ENCODE peak calls at places on chromosomes 3 and 15, in ten cellular contexts. One of them, this sample, is unnamed.

GRCh38 chr3:115903843-115904242 is 280.5 kb downstream of the GAP43 start:
- DNase-seq in neural crest cell: no peak
- DNase-seq in HCT116: no peak
- DNase-seq in AG10803: no peak
- DNase-seq in H9: no peak
- DNase-seq in GM12865: no peak
- DNase-seq in mesothelial cell of epicardium: no peak
- DNase-seq in AG04449: no peak
- DNase-seq in ovary: no peak
- DNase-seq in stomach: no peak
- DNase-seq in this sample: no peak

GRCh38 chr15:85849946-85850345 is 55.2 kb upstream of the KLHL25 start:
- DNase-seq in neural crest cell: no peak
- DNase-seq in HCT116: no peak
- DNase-seq in AG10803: no peak
- DNase-seq in H9: no peak
- DNase-seq in GM12865: no peak
- DNase-seq in mesothelial cell of epicardium: no peak
- DNase-seq in AG04449: no peak
- DNase-seq in ovary: no peak
- DNase-seq in stomach: no peak
- DNase-seq in this sample: no peak

GRCh38 chr3:46482632-46483311 is 15.0 kb upstream of the RTP3 start:
- DNase-seq in neural crest cell: no peak
- DNase-seq in HCT116: no peak
- DNase-seq in AG10803: peak
- DNase-seq in H9: no peak
- DNase-seq in GM12865: no peak
- DNase-seq in mesothelial cell of epicardium: no peak
- DNase-seq in AG04449: no peak
- DNase-seq in ovary: no peak
- DNase-seq in stomach: no peak
- DNase-seq in this sample: peak

GRCh38 chr3:78115983-78116382 is 1076.1 kb downstream of the ROBO2 start:
- DNase-seq in neural crest cell: no peak
- DNase-seq in HCT116: no peak
- DNase-seq in AG10803: no peak
- DNase-seq in H9: no peak
- DNase-seq in GM12865: no peak
- DNase-seq in mesothelial cell of epicardium: no peak
- DNase-seq in AG04449: no peak
- DNase-seq in ovary: no peak
- DNase-seq in stomach: no peak
- DNase-seq in this sample: no peak

GRCh38 chr15:90029024-90029423 is 27.9 kb downstream of the ZNF710 start:
- DNase-seq in neural crest cell: no peak
- DNase-seq in HCT116: no peak
- DNase-seq in AG10803: no peak
- DNase-seq in H9: no peak
- DNase-seq in GM12865: no peak
- DNase-seq in mesothelial cell of epicardium: no peak
- DNase-seq in AG04449: no peak
- DNase-seq in ovary: no peak
- DNase-seq in stomach: peak
- DNase-seq in this sample: no peak

GRCh38 chr15:66240240-66240842 is 13.2 kb downstream of the MEGF11 start:
- DNase-seq in neural crest cell: no peak
- DNase-seq in HCT116: no peak
- DNase-seq in AG10803: no peak
- DNase-seq in H9: no peak
- DNase-seq in GM12865: no peak
- DNase-seq in mesothelial cell of epicardium: no peak
- DNase-seq in AG04449: no peak
- DNase-seq in ovary: no peak
- DNase-seq in stomach: no peak
- DNase-seq in this sample: no peak

GRCh38 chr15:74040115-74040850 is 42.1 kb downstream of the GOLGA6A start:
- DNase-seq in neural crest cell: no peak
- DNase-seq in HCT116: no peak
- DNase-seq in AG10803: peak
- DNase-seq in H9: peak
- DNase-seq in GM12865: no peak
- DNase-seq in mesothelial cell of epicardium: no peak
- DNase-seq in AG04449: peak
- DNase-seq in ovary: no peak
- DNase-seq in stomach: no peak
- DNase-seq in this sample: peak

GRCh38 chr3:63582943-63583500 is 69.5 kb upstream of the SNTN start:
- DNase-seq in neural crest cell: no peak
- DNase-seq in HCT116: no peak
- DNase-seq in AG10803: peak
- DNase-seq in H9: no peak
- DNase-seq in GM12865: no peak
- DNase-seq in mesothelial cell of epicardium: no peak
- DNase-seq in AG04449: no peak
- DNase-seq in ovary: no peak
- DNase-seq in stomach: no peak
- DNase-seq in this sample: no peak

GRCh38 chr15:85543741-85544155 is 163.3 kb downstream of the AKAP13 start:
- DNase-seq in neural crest cell: no peak
- DNase-seq in HCT116: no peak
- DNase-seq in AG10803: no peak
- DNase-seq in H9: peak
- DNase-seq in GM12865: no peak
- DNase-seq in mesothelial cell of epicardium: no peak
- DNase-seq in AG04449: no peak
- DNase-seq in ovary: peak
- DNase-seq in stomach: peak
- DNase-seq in this sample: no peak

GRCh38 chr3:129063091-129063640 is 2.6 kb downstream of the GP9 start:
- DNase-seq in neural crest cell: no peak
- DNase-seq in HCT116: no peak
- DNase-seq in AG10803: no peak
- DNase-seq in H9: no peak
- DNase-seq in GM12865: no peak
- DNase-seq in mesothelial cell of epicardium: no peak
- DNase-seq in AG04449: no peak
- DNase-seq in ovary: no peak
- DNase-seq in stomach: no peak
- DNase-seq in this sample: no peak

GRCh38 chr3:129064969-129065726 is 4.6 kb downstream of the GP9 start:
- DNase-seq in neural crest cell: no peak
- DNase-seq in HCT116: no peak
- DNase-seq in AG10803: no peak
- DNase-seq in H9: no peak
- DNase-seq in GM12865: no peak
- DNase-seq in mesothelial cell of epicardium: no peak
- DNase-seq in AG04449: no peak
- DNase-seq in ovary: peak
- DNase-seq in stomach: no peak
- DNase-seq in this sample: no peak

GRCh38 chr3:129065727-129066087 is 5.1 kb downstream of the GP9 start:
- DNase-seq in neural crest cell: no peak
- DNase-seq in HCT116: no peak
- DNase-seq in AG10803: no peak
- DNase-seq in H9: no peak
- DNase-seq in GM12865: no peak
- DNase-seq in mesothelial cell of epicardium: no peak
- DNase-seq in AG04449: no peak
- DNase-seq in ovary: peak
- DNase-seq in stomach: no peak
- DNase-seq in this sample: no peak

GRCh38 chr3:129061888-129062834 is 1.6 kb downstream of the GP9 start:
- DNase-seq in neural crest cell: no peak
- DNase-seq in HCT116: no peak
- DNase-seq in AG10803: no peak
- DNase-seq in H9: no peak
- DNase-seq in GM12865: no peak
- DNase-seq in mesothelial cell of epicardium: no peak
- DNase-seq in AG04449: no peak
- DNase-seq in ovary: no peak
- DNase-seq in stomach: no peak
- DNase-seq in this sample: no peak

GRCh38 chr3:129063841-129064482 is 3.4 kb downstream of the GP9 start:
- DNase-seq in neural crest cell: no peak
- DNase-seq in HCT116: no peak
- DNase-seq in AG10803: no peak
- DNase-seq in H9: no peak
- DNase-seq in GM12865: no peak
- DNase-seq in mesothelial cell of epicardium: no peak
- DNase-seq in AG04449: no peak
- DNase-seq in ovary: no peak
- DNase-seq in stomach: no peak
- DNase-seq in this sample: no peak
- TF ChIP-seq CTCF in neural crest cell: no peak
- TF ChIP-seq CTCF in HCT116: no peak
- TF ChIP-seq CTCF in AG10803: no peak
- TF ChIP-seq CTCF in H9: no peak
- TF ChIP-seq CTCF in GM12865: no peak
- TF ChIP-seq CTCF in mesothelial cell of epicardium: no peak
- TF ChIP-seq CTCF in AG04449: no peak
- TF ChIP-seq CTCF in ovary: no peak
- TF ChIP-seq CTCF in stomach: no peak
- TF ChIP-seq CTCF in this sample: no peak

DNA sequence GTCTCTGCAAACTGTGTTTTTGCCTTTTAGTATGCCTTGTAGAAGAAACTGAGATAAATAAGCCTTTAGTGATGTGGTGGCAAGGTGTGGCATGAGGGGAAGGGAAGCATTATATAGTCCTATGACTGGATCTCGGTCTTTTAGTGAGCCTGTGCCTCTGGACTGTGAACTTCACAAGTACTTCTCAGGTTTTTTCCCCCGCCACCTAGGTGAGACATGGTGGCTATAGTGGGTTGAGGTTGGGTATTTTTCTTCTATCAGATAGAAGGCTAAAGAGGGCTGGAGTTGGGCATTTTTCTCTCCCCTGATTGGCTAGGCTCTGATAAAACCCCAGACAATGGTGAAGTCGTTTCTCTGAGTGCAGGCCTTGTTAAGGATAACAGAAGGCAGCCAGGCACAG is 38.7 kb upstream of the ZFAND6 start:
- DNase-seq in neural crest cell: no peak
- DNase-seq in HCT116: no peak
- DNase-seq in AG10803: no peak
- DNase-seq in H9: no peak
- DNase-seq in GM12865: peak
- DNase-seq in mesothelial cell of epicardium: no peak
- DNase-seq in AG04449: no peak
- DNase-seq in ovary: no peak
- DNase-seq in stomach: no peak
- DNase-seq in this sample: no peak
- TF ChIP-seq CTCF in neural crest cell: no peak
- TF ChIP-seq CTCF in HCT116: no peak
- TF ChIP-seq CTCF in AG10803: no peak
- TF ChIP-seq CTCF in H9: no peak
- TF ChIP-seq CTCF in GM12865: no peak
- TF ChIP-seq CTCF in mesothelial cell of epicardium: no peak
- TF ChIP-seq CTCF in AG04449: no peak
- TF ChIP-seq CTCF in ovary: no peak
- TF ChIP-seq CTCF in stomach: no peak
- TF ChIP-seq CTCF in this sample: no peak

DNA sequence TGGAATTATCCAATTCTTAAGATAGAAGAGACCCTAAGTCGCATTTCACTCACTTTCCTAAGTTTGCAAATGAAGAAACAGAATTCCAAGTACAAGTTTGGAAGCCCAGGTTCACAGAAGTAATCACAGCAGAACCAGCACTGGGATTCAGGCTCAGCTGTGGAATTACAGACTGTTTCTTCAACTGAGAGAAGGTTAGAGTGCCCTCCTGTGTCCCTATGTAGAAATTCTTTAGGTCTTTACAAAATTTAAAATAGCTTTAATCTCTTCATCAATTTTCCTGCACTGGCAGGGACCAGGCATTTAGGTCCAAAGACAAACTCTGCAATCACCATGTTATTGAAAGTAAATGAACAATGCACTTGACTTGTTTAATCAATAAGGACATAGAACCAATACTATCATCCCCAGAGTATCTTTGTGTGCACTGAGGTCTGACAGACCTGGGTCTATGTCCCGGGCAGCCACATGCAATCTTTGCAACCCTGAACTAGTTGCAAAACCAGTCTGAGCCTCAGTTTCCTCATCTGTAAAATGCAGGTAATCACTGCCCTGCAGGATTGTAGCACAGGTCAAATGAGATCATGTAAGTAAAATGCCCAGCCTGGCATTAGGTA is 96.3 kb upstream of the ZBED2 start:
- DNase-seq in neural crest cell: no peak
- DNase-seq in HCT116: no peak
- DNase-seq in AG10803: peak
- DNase-seq in H9: no peak
- DNase-seq in GM12865: peak
- DNase-seq in mesothelial cell of epicardium: no peak
- DNase-seq in AG04449: no peak
- DNase-seq in ovary: no peak
- DNase-seq in stomach: no peak
- DNase-seq in this sample: peak
- TF ChIP-seq CTCF in neural crest cell: peak
- TF ChIP-seq CTCF in HCT116: peak
- TF ChIP-seq CTCF in AG10803: peak
- TF ChIP-seq CTCF in H9: peak
- TF ChIP-seq CTCF in GM12865: no peak
- TF ChIP-seq CTCF in mesothelial cell of epicardium: no peak
- TF ChIP-seq CTCF in AG04449: peak
- TF ChIP-seq CTCF in ovary: no peak
- TF ChIP-seq CTCF in stomach: no peak
- TF ChIP-seq CTCF in this sample: peak

GRCh38 chr15:57421110-57421509 is 44.8 kb downstream of the CGNL1 start:
- DNase-seq in neural crest cell: no peak
- DNase-seq in HCT116: no peak
- DNase-seq in AG10803: no peak
- DNase-seq in H9: no peak
- DNase-seq in GM12865: no peak
- DNase-seq in mesothelial cell of epicardium: no peak
- DNase-seq in AG04449: no peak
- DNase-seq in ovary: no peak
- DNase-seq in stomach: no peak
- DNase-seq in this sample: no peak

GRCh38 chr15:57422113-57422754 is 45.9 kb downstream of the CGNL1 start:
- DNase-seq in neural crest cell: no peak
- DNase-seq in HCT116: no peak
- DNase-seq in AG10803: peak
- DNase-seq in H9: no peak
- DNase-seq in GM12865: no peak
- DNase-seq in mesothelial cell of epicardium: no peak
- DNase-seq in AG04449: no peak
- DNase-seq in ovary: no peak
- DNase-seq in stomach: no peak
- DNase-seq in this sample: no peak

GRCh38 chr15:57423599-57424140 is 47.4 kb downstream of the CGNL1 start:
- DNase-seq in neural crest cell: no peak
- DNase-seq in HCT116: no peak
- DNase-seq in AG10803: no peak
- DNase-seq in H9: no peak
- DNase-seq in GM12865: no peak
- DNase-seq in mesothelial cell of epicardium: no peak
- DNase-seq in AG04449: no peak
- DNase-seq in ovary: no peak
- DNase-seq in stomach: no peak
- DNase-seq in this sample: no peak

GRCh38 chr15:57419335-57419734 is 43.0 kb downstream of the CGNL1 start:
- DNase-seq in neural crest cell: no peak
- DNase-seq in HCT116: no peak
- DNase-seq in AG10803: no peak
- DNase-seq in H9: no peak
- DNase-seq in GM12865: no peak
- DNase-seq in mesothelial cell of epicardium: no peak
- DNase-seq in AG04449: no peak
- DNase-seq in ovary: no peak
- DNase-seq in stomach: no peak
- DNase-seq in this sample: no peak

GRCh38 chr15:57421540-57421939 is 45.2 kb downstream of the CGNL1 start:
- DNase-seq in neural crest cell: no peak
- DNase-seq in HCT116: no peak
- DNase-seq in AG10803: no peak
- DNase-seq in H9: no peak
- DNase-seq in GM12865: no peak
- DNase-seq in mesothelial cell of epicardium: no peak
- DNase-seq in AG04449: no peak
- DNase-seq in ovary: no peak
- DNase-seq in stomach: no peak
- DNase-seq in this sample: no peak
- TF ChIP-seq CTCF in neural crest cell: no peak
- TF ChIP-seq CTCF in HCT116: no peak
- TF ChIP-seq CTCF in AG10803: no peak
- TF ChIP-seq CTCF in H9: no peak
- TF ChIP-seq CTCF in GM12865: no peak
- TF ChIP-seq CTCF in mesothelial cell of epicardium: no peak
- TF ChIP-seq CTCF in AG04449: no peak
- TF ChIP-seq CTCF in ovary: no peak
- TF ChIP-seq CTCF in stomach: no peak
- TF ChIP-seq CTCF in this sample: no peak

This sample was measured in MCF 10A.